ENCODE peak calls at places on chromosome 20, in nine cellular contexts. G, T, Q, Z, I, H, E, U and L are unnamed samples.

GRCh38 chr20:8523684-8524083 is 391.6 kb downstream of the PLCB1 start:
- DNase-seq in G (no peak), T (no peak), Q (peak), Z (no peak), I (no peak), H (no peak), E (no peak), U (no peak), L (no peak)

GRCh38 chr20:57680131-57680716 is 29.6 kb downstream of the PMEPA1 start:
- DNase-seq in G (no peak), T (no peak), Q (no peak), Z (no peak), I (no peak), H (no peak), E (no peak), U (no peak), L (no peak)

GRCh38 chr20:19726126-19726525 is 31.9 kb upstream of the RIN2 start:
- DNase-seq in G (no peak), T (no peak), Q (no peak), Z (no peak), I (peak), H (no peak), E (no peak), U (peak), L (no peak)

GRCh38 chr20:44495257-44495656 is 19.6 kb downstream of the TTPAL start:
- DNase-seq in G (no peak), T (no peak), Q (no peak), Z (no peak), I (peak), H (no peak), E (no peak), U (peak), L (no peak)

GRCh38 chr20:2617099-2617714 is 35.2 kb upstream of the NOP56 start:
- DNase-seq in G (no peak), T (no peak), Q (no peak), Z (no peak), I (no peak), H (no peak), E (no peak), U (no peak), L (no peak)

GRCh38 chr20:59678286-59678685 is 73.9 kb downstream of the PHACTR3 start:
- DNase-seq in G (no peak), T (no peak), Q (no peak), Z (no peak), I (no peak), H (no peak), E (no peak), U (no peak), L (no peak)

GRCh38 chr20:48405909-48406308 is 421.9 kb downstream of the PREX1 start:
- DNase-seq in G (no peak), T (no peak), Q (peak), Z (no peak), I (peak), H (peak), E (no peak), U (peak), L (no peak)

GRCh38 chr20:42155586-42155985 is 537.4 kb upstream of the CHD6 start:
- DNase-seq in G (no peak), T (no peak), Q (no peak), Z (no peak), I (no peak), H (no peak), E (no peak), U (no peak), L (peak)

GRCh38 chr20:5933802-5934436 is 16.4 kb downstream of the TRMT6 start:
- DNase-seq in G (no peak), T (no peak), Q (peak), Z (no peak), I (no peak), H (peak), E (no peak), U (no peak), L (no peak)

GRCh38 chr20:38843346-38843745 is 37.8 kb downstream of the PPP1R16B start:
- DNase-seq in G (no peak), T (no peak), Q (no peak), Z (no peak), I (no peak), H (no peak), E (no peak), U (no peak), L (no peak)

GRCh38 chr20:44858959-44859358 is 26.5 kb upstream of the YWHAB start:
- DNase-seq in G (no peak), T (no peak), Q (peak), Z (no peak), I (no peak), H (no peak), E (no peak), U (no peak), L (no peak)

GRCh38 chr20:34473262-34473883 is 42.8 kb upstream of the DYNLRB1 start:
- DNase-seq in G (no peak), T (no peak), Q (peak), Z (peak), I (peak), H (peak), E (no peak), U (peak), L (peak)

DNA sequence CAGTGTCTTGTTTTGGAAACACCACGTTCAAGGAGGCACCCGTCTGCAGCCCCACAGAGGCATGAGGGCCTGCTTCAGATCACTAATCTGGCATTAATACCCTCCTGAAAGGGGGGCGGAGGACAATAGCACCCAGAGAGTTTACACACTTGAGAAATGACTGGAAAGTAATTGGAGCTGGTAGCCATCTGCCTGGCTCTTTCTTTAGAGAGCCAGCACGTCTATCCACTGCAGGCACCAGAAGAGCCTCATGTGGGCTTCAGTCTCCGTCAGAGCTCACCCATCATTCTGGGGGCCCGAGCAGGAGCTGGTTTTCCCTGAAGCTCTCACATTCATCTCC is 124.5 kb upstream of the ZNF217 start:
- DNase-seq in G (no peak), T (no peak), Q (no peak), Z (no peak), I (no peak), H (no peak), E (no peak), U (no peak), L (no peak)
- H3K4me3 ChIP-seq in G (no peak), T (no peak), Q (no peak), Z (no peak), I (no peak), H (no peak), E (no peak), U (no peak), L (no peak)

GRCh38 chr20:51361258-51361657 is 181.3 kb downstream of the NFATC2 start:
- DNase-seq in G (no peak), T (no peak), Q (no peak), Z (no peak), I (no peak), H (no peak), E (no peak), U (no peak), L (no peak)
- H3K27ac ChIP-seq in G (no peak), T (peak), Q (no peak), Z (no peak), I (peak), H (peak), E (no peak), U (peak), L (no peak)

GRCh38 chr20:64257107-64257757 is 1.7 kb downstream of the PCMTD2 start:
- DNase-seq in G (no peak), T (no peak), Q (no peak), Z (no peak), I (no peak), H (no peak), E (no peak), U (no peak), L (no peak)
- H3K4me3 ChIP-seq in G (peak), T (no peak), Q (peak), Z (peak), I (peak), H (no peak), E (peak), U (peak), L (peak)

GRCh38 chr20:25239387-25240370 is 8.2 kb upstream of the PYGB start:
- DNase-seq in G (no peak), T (no peak), Q (no peak), Z (no peak), I (no peak), H (no peak), E (no peak), U (no peak), L (no peak)

GRCh38 chr20:25236450-25237304 is 11.2 kb upstream of the PYGB start:
- DNase-seq in G (no peak), T (no peak), Q (no peak), Z (no peak), I (no peak), H (no peak), E (no peak), U (no peak), L (no peak)

GRCh38 chr20:25242231-25242630 is 5.7 kb upstream of the PYGB start:
- DNase-seq in G (no peak), T (no peak), Q (no peak), Z (no peak), I (no peak), H (no peak), E (no peak), U (no peak), L (no peak)

GRCh38 chr20:25238319-25239037 is 9.4 kb upstream of the PYGB start:
- DNase-seq in G (no peak), T (no peak), Q (no peak), Z (no peak), I (peak), H (no peak), E (no peak), U (peak), L (no peak)

DNA sequence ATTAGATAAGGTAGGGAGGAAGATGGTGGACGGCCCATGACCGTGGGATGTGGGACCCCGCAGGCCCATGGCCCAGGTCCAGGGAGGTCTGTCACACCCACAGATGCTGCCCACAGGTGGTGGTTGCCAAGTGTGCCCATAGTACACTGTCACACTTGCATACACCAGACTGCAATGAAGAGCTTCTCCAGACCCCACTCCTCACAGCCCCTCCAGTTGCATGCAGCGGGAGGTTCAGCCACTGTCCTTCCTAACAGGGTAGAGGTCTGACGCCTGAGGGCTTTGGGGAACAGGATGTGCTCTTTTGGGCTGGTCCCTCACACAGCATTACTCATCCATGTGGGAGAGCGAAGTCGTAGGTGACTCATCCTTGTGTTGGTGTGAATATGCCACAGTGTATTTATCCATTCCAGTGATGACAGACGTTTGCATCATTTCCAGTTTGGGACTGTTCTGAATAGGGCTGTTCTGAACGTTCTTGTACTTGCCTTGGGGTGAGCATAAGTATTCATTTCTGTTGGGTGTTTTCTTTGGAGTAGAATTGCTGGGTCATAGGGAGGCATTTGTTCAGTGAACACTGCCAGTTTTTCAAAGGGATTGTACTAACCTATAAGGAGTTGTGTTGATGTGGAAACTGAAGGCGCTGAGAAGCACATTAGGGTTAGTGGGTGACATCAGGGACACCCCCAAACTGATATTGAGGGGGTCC is 10.1 kb upstream of the PYGB start:
- DNase-seq in G (peak), T (peak), Q (no peak), Z (peak), I (peak), H (no peak), E (no peak), U (peak), L (no peak)
- H3K27ac ChIP-seq in G (peak), T (peak), Q (no peak), Z (peak), I (peak), H (peak), E (peak), U (peak), L (no peak)

DNA sequence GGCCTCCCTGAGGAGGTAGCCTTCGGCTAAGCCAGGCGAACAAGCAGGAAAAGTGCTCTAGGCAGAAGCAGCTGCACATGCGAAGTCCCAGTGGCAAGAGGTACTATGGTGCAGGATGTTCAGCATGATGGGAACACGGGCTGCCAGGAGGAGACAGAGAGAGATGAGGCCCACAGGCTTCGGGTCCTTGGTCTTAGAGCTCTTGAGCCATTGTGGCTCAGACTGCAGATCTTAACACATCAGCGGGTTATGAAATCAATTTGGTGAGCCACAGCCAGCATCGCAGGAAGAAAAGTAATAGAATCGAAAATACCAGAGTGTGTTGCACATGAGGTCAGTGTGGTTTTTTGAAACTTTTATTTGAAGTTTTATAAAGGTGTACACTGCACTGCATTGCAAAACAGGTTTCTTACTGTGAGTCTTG is 69.1 kb downstream of the EYA2 start:
- DNase-seq in G (no peak), T (no peak), Q (no peak), Z (no peak), I (no peak), H (no peak), E (no peak), U (no peak), L (no peak)
- H3K4me3 ChIP-seq in G (no peak), T (no peak), Q (no peak), Z (no peak), I (no peak), H (no peak), E (no peak), U (no peak), L (no peak)